ENCODE peak calls at places on chromosomes 7 and 10, in ten cellular contexts. M, W, N, R, Z, L, Y, V, K and C are unnamed samples.

GRCh38 chr10:68082815-68083395 is 7.8 kb upstream of the HERC4 start:
- ATAC-seq in M (no peak), W (no peak), N (no peak), R (no peak), Z (no peak), L (no peak), Y (no peak), V (no peak), K (peak), C (no peak)

GRCh38 chr7:121138262-121138933 is 149.9 kb downstream of the CPED1 start:
- ATAC-seq in M (no peak), W (peak), N (peak), R (peak), Z (peak), L (peak), Y (no peak), V (peak), K (no peak), C (peak)

GRCh38 chr7:128884561-128885369 is 22.1 kb downstream of the ATP6V1F start:
- ATAC-seq in M (no peak), W (no peak), N (no peak), R (no peak), Z (no peak), L (no peak), Y (no peak), V (no peak), K (no peak), C (no peak)

GRCh38 chr10:22803201-22803895 is 89.0 kb upstream of the PIP4K2A start:
- ATAC-seq in M (no peak), W (no peak), N (no peak), R (no peak), Z (no peak), L (no peak), Y (no peak), V (no peak), K (peak), C (no peak)

GRCh38 chr7:30254717-30255095 is 29.7 kb upstream of the ZNRF2 start:
- ATAC-seq in M (no peak), W (no peak), N (no peak), R (peak), Z (no peak), L (no peak), Y (no peak), V (no peak), K (no peak), C (no peak)

GRCh38 chr10:114526112-114526496 is 121.8 kb upstream of the AFAP1L2 start:
- ATAC-seq in M (peak), W (peak), N (peak), R (no peak), Z (peak), L (peak), Y (peak), V (peak), K (peak), C (peak)

GRCh38 chr7:79055722-79056415 is 397.6 kb downstream of the MAGI2 start:
- ATAC-seq in M (no peak), W (no peak), N (no peak), R (peak), Z (no peak), L (no peak), Y (no peak), V (no peak), K (no peak), C (no peak)

GRCh38 chr7:24793982-24794648 is 36.9 kb upstream of the GSDME start:
- ATAC-seq in M (no peak), W (no peak), N (no peak), R (no peak), Z (no peak), L (peak), Y (no peak), V (no peak), K (no peak), C (no peak)

GRCh38 chr7:46028246-46028645 is 107.2 kb upstream of the IGFBP3 start:
- ATAC-seq in M (no peak), W (no peak), N (no peak), R (no peak), Z (no peak), L (no peak), Y (no peak), V (no peak), K (no peak), C (no peak)

GRCh38 chr7:51226042-51226755 is 90.4 kb downstream of the COBL start:
- ATAC-seq in M (no peak), W (no peak), N (no peak), R (no peak), Z (no peak), L (no peak), Y (no peak), V (no peak), K (no peak), C (peak)

GRCh38 chr7:116239434-116239833 is 29.1 kb downstream of the TES start:
- ATAC-seq in M (no peak), W (no peak), N (no peak), R (peak), Z (no peak), L (no peak), Y (no peak), V (no peak), K (no peak), C (no peak)